ENCODE peak calls at places on chromosome 5, in nine cellular contexts. U, I, V, R, O, G, E, P and C are unnamed samples.

GRCh38 chr5:42993516-42994284 is 46.4 kb downstream of the ANXA2R start:
- ATAC-seq in I (peak; percentile 24), P (peak; percentile 22), G (peak; percentile 9), E (peak; percentile 6), U (peak; percentile 5), R (no peak), V (peak; percentile 10), O (no peak), C (no peak)

GRCh38 chr5:114296191-114296590 is 65.7 kb upstream of the KCNN2 start:
- ATAC-seq in P (no peak), O (no peak), R (no peak), V (no peak), I (no peak), E (no peak), U (no peak), G (no peak), C (no peak)

GRCh38 chr5:55218966-55219365 is 8.1 kb downstream of the MCIDAS start:
- ATAC-seq in E (no peak), U (no peak), O (no peak), G (no peak), P (peak; percentile 82), V (no peak), I (no peak), R (peak; percentile 89), C (no peak)

GRCh38 chr5:72503888-72504491 is 3.2 kb downstream of the ZNF366 start:
- ATAC-seq in G (no peak), O (peak; percentile 56), R (peak; percentile 13), P (peak; percentile 77), V (no peak), U (no peak), E (peak; percentile 40), I (peak; percentile 48), C (peak; percentile 24)

GRCh38 chr5:151108566-151108965 is 27.7 kb upstream of the TNIP1 start:
- ATAC-seq in O (no peak), E (peak; percentile 15), P (no peak), V (no peak), G (no peak), R (no peak), U (no peak), I (no peak), C (no peak)

GRCh38 chr5:172765766-172766286 is 5.2 kb downstream of the DUSP1 start:
- ATAC-seq in I (peak; percentile 0), V (peak; percentile 3), O (peak; percentile 51), G (no peak), U (no peak), E (peak; percentile 0), P (peak; percentile 4), R (peak; percentile 0), C (peak; percentile 20)

GRCh38 chr5:172926008-172926523 is 33.2 kb upstream of the RPL26L1 start:
- ATAC-seq in E (no peak), O (no peak), V (no peak), G (no peak), U (no peak), P (no peak), I (no peak), R (no peak), C (no peak)

GRCh38 chr5:17192191-17192590 is 25.2 kb upstream of the BASP1 start:
- ATAC-seq in E (no peak), O (no peak), U (no peak), R (no peak), V (no peak), G (no peak), I (no peak), P (no peak), C (no peak)

GRCh38 chr5:122173484-122174191 is 44.3 kb downstream of the ZNF474 start:
- ATAC-seq in R (no peak), O (no peak), V (no peak), P (no peak), U (no peak), I (peak; percentile 26), G (no peak), E (no peak), C (no peak)

GRCh38 chr5:158013939-158014338 is 155.0 kb upstream of the CLINT1 start:
- ATAC-seq in P (peak; percentile 55), E (peak; percentile 83), G (no peak), R (peak; percentile 82), U (no peak), O (peak; percentile 71), I (peak; percentile 70), V (no peak), C (peak; percentile 39)

GRCh38 chr5:141560725-141561483 is 57.9 kb downstream of the DIAPH1 start:
- ATAC-seq in I (peak; percentile 82), R (peak; percentile 90), P (peak; percentile 88), V (no peak), O (peak; percentile 77), U (no peak), G (no peak), E (peak; percentile 88), C (peak; percentile 87)

GRCh38 chr5:40141418-40141817 is 538.3 kb upstream of the PTGER4 start:
- ATAC-seq in P (no peak), U (no peak), R (no peak), I (no peak), E (no peak), V (no peak), O (no peak), G (no peak), C (no peak)

GRCh38 chr5:36177715-36178556 is 26.0 kb downstream of the SKP2 start:
- ATAC-seq in G (no peak), O (peak; percentile 70), I (no peak), E (peak; percentile 55), U (no peak), P (peak; percentile 60), V (no peak), R (peak; percentile 67), C (peak; percentile 51)

GRCh38 chr5:10556893-10557746 is 6.8 kb upstream of the ANKRD33B start:
- ATAC-seq in V (no peak), G (no peak), P (no peak), U (peak; percentile 24), R (no peak), I (no peak), E (no peak), O (no peak), C (no peak)

GRCh38 chr5:58764199-58764598 is 181.3 kb downstream of the RAB3C start:
- ATAC-seq in R (no peak), I (no peak), O (no peak), G (no peak), E (no peak), P (peak; percentile 71), U (no peak), V (no peak), C (no peak)

GRCh38 chr5:96714450-96714849 is 52.3 kb downstream of the CAST start:
- ATAC-seq in P (peak; percentile 60), G (no peak), O (no peak), I (no peak), V (no peak), E (no peak), R (peak; percentile 69), U (peak; percentile 36), C (peak; percentile 37)

GRCh38 chr5:75931175-75931574 is 152.0 kb upstream of the SV2C start:
- ATAC-seq in P (no peak), I (no peak), R (no peak), U (no peak), E (no peak), V (no peak), O (no peak), G (no peak), C (no peak)

GRCh38 chr5:62288118-62288517 is 17.9 kb upstream of the KIF2A start:
- ATAC-seq in R (peak; percentile 69), O (no peak), E (no peak), U (no peak), G (no peak), I (no peak), V (no peak), P (no peak), C (no peak)

GRCh38 chr5:153496835-153497234 is 6.4 kb downstream of the GRIA1 start:
- ATAC-seq in I (peak; percentile 44), V (no peak), E (no peak), R (no peak), G (no peak), P (peak; percentile 73), O (no peak), U (no peak), C (no peak)

GRCh38 chr5:78486223-78486622 is 125.8 kb downstream of the SCAMP1 start:
- ATAC-seq in G (no peak), O (no peak), I (peak; percentile 36), E (peak; percentile 36), P (no peak), U (no peak), R (no peak), V (no peak), C (no peak)